ENCODE peak calls at places on chromosomes 5 and 9, in seven cellular contexts. Q, U, O, I, E, J and K are unnamed samples. For H3K36me3, the result is how much of the 10 kb centered on the place peaks cover.

GRCh38 chr5:148653840-148654781 is at the start of gene HTR4:
- DNase-seq in E (no peak), U (no peak), O (no peak), J (no peak), Q (no peak), I (peak), K (peak)

GRCh38 chr5:176383961-176384360 is 4.4 kb downstream of the NOP16 start:
- DNase-seq in I (no peak), J (no peak), O (no peak), U (no peak), Q (no peak), E (no peak), K (no peak)

GRCh38 chr5:136957428-136957827 is 541.7 kb downstream of the SPOCK1 start:
- DNase-seq in Q (no peak), E (no peak), J (no peak), O (no peak), I (no peak), U (no peak), K (no peak)

GRCh38 chr9:38362912-38363588 is 29.5 kb upstream of the ALDH1B1 start:
- DNase-seq in E (peak), I (peak), Q (no peak), O (no peak), U (peak), J (peak), K (no peak)

GRCh38 chr5:124754206-124754927 is 7.9 kb upstream of the ZNF608 start:
- DNase-seq in J (no peak), E (no peak), I (no peak), O (no peak), Q (no peak), U (no peak), K (no peak)

GRCh38 chr5:33692983-33693382 is 198.8 kb downstream of the ADAMTS12 start:
- DNase-seq in I (no peak), J (no peak), Q (no peak), E (no peak), U (peak), O (no peak), K (no peak)

GRCh38 chr9:15576350-15577050 is 23.7 kb downstream of the CCDC171 start:
- DNase-seq in J (no peak), Q (no peak), I (no peak), O (no peak), U (no peak), E (no peak), K (no peak)

GRCh38 chr9:106106396-106106795 is 412.1 kb downstream of the TMEM38B start:
- DNase-seq in E (no peak), O (no peak), J (no peak), I (no peak), U (no peak), Q (no peak), K (no peak)

GRCh38 chr9:94161673-94162072 is 77.4 kb downstream of the PTPDC1 start:
- DNase-seq in U (no peak), E (no peak), I (no peak), O (no peak), J (no peak), Q (no peak), K (no peak)

GRCh38 chr5:32029291-32029690 is 144.8 kb downstream of the GOLPH3 start:
- DNase-seq in O (no peak), J (no peak), Q (no peak), E (no peak), U (no peak), I (no peak), K (no peak)

GRCh38 chr5:56102885-56103284 is 108.1 kb upstream of the IL6ST start:
- DNase-seq in E (no peak), U (no peak), I (no peak), J (no peak), O (no peak), Q (no peak), K (no peak)

DNA sequence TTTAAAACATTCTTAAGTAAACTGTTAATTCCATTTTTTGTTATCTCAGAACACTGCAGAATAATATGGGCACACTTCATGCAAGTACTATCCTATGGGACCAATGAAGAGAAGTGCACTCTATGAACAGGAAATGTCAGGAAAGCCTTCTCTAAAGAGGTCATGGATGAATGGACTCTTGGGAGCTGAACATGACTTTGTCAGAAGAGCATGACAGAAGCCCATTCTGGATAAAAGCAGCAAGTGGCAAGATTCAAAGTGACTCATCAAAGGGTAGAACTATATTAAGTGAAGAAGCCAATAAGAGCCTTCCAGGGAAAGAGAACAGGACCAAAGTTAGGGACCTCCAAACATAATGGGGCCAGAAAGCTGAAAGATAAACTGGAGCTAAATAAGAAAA is 94.0 kb downstream of the RAPGEF6 start:
- DNase-seq in E (no peak), J (no peak), I (no peak), Q (no peak), U (no peak), O (no peak), K (no peak)
- H3K27ac ChIP-seq in E (no peak), J (no peak), I (no peak), Q (no peak), U (no peak), O (no peak), K (no peak)

GRCh38 chr9:128540630-128541355 is 11.6 kb upstream of the SPTAN1 start:
- DNase-seq in I (no peak), E (no peak), U (no peak), J (no peak), Q (no peak), O (no peak), K (no peak)
- H3K36me3 ChIP-seq in I (under half), E (half or more), U (under half), J (half or more), Q (half or more), O (half or more), K (half or more)

GRCh38 chr9:137705443-137705863 is 86.6 kb downstream of the EHMT1 start:
- DNase-seq in O (no peak), I (no peak), Q (no peak), J (no peak), U (no peak), E (no peak), K (peak)
- H3K4me3 ChIP-seq in O (no peak), I (no peak), Q (no peak), J (no peak), U (no peak), E (no peak), K (no peak)

DNA sequence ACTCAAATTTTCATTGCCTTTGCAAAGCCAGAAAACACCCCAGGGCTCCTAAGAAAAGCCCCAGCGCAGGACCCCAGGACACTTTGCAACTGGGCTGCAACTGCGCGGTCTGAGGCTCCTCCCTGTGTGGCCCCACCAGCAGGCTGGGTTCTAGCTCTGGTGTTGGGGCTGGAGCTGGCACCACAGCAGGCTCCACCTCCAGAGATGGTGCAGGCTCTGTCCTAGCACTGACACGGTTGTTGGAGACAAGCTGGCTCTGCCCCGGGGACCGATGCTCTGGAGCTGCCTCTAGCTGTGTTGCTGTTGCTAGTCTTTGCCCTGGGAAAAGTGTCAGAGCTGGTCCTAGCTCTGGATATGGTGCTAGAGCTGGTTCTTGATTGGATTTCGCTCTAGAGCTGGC is 13.6 kb downstream of the LCN10 start:
- DNase-seq in E (no peak), I (no peak), U (no peak), O (no peak), J (no peak), Q (no peak), K (no peak)
- H3K27ac ChIP-seq in E (peak), I (no peak), U (no peak), O (no peak), J (peak), Q (no peak), K (no peak)

GRCh38 chr9:131590907-131591844 is 45.9 kb downstream of the PRRT1B start:
- DNase-seq in I (peak), U (peak), Q (peak), J (no peak), O (peak), E (peak), K (peak)

GRCh38 chr9:131591845-131592208 is 46.5 kb downstream of the PRRT1B start:
- DNase-seq in I (no peak), J (no peak), U (no peak), Q (no peak), O (no peak), E (no peak), K (no peak)

GRCh38 chr9:131589993-131590392 is 44.7 kb downstream of the PRRT1B start:
- DNase-seq in Q (no peak), E (no peak), U (no peak), I (no peak), J (no peak), O (no peak), K (peak)

GRCh38 chr9:131589124-131589711 is 43.9 kb downstream of the PRRT1B start:
- DNase-seq in U (no peak), Q (no peak), E (no peak), J (no peak), O (no peak), I (no peak), K (no peak)

DNA sequence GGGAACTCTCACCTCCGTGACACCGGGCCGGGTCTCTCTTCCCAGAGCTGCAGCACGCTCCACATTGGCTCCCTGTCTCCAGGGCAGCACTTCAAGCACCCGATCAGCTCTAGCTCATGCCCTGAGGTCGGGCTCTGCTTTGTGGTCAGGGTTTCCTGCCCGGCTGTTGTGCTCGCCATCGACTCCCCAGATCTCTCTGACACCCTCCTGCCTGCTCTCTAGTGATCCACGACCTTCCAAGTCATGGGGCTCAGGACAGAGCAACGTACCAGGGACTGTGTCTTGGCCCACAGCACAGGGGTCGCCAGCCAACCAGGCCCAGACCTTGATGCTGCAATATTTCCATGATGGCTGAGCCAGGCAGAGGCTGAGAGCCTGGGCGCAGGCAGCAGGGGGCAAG is 45.1 kb downstream of the PRRT1B start:
- DNase-seq in E (no peak), I (no peak), U (no peak), O (no peak), J (no peak), Q (no peak), K (no peak)
- H3K36me3 ChIP-seq in E (half or more), I (under half), U (under half), O (half or more), J (under half), Q (half or more), K (under half)

DNA sequence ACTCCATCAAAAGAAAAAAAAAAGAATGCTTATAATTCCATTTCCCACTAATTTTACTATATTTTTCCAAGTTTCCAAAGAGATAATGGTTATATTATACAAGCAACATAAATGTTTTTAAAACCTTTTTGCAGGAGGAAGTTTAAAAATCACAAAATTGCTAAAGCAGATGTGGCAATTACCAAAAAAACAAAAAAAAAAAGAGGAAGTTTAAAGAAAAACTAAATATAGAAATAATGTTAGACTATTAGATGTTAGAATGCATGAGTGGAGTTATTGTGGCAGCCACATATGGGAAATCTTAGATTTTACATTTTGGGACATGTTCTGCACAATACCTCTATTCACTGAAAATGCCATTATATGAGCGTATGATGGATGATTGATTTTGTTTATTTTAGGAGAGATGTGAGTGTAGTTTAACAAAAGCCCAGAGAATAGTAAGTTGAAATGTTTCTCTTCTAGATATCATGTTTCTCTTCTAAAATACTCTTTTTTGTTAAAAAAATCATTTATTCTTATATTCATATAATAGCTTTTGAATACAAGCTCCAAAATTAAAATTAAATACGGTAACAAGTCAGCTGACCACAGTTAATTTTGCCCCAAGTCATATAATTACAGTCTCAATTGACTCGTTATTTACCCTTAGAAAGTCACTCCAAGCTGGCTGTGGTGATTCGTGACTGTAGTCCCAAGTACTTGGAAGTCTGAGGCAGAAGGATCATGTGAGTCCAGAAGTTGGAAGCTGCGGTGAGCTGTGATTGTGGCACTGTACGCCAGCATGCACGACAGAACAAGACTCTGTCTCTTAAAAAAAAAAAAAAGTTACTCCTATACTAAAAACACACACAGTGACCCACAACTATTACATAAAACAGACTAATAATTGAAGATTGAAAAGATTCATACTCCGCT is 31.3 kb upstream of the DTWD2 start:
- DNase-seq in Q (no peak), U (no peak), O (no peak), E (no peak), I (no peak), J (no peak), K (peak)
- H3K4me3 ChIP-seq in Q (no peak), U (no peak), O (no peak), E (no peak), I (no peak), J (no peak), K (no peak)

GRCh38 chr9:124479371-124479770 is 27.8 kb downstream of the NR5A1 start:
- DNase-seq in J (no peak), I (no peak), Q (no peak), O (no peak), E (no peak), U (no peak), K (no peak)
- H3K27ac ChIP-seq in J (no peak), I (no peak), Q (no peak), O (no peak), E (no peak), U (no peak), K (no peak)

GRCh38 chr5:55051357-55051756 is 27.3 kb downstream of the GZMK start:
- DNase-seq in U (no peak), Q (no peak), E (no peak), J (no peak), I (no peak), O (no peak), K (no peak)

GRCh38 chr5:55055183-55055582 is 31.1 kb downstream of the GZMK start:
- DNase-seq in I (no peak), Q (no peak), U (no peak), J (no peak), E (no peak), O (no peak), K (no peak)

DNA sequence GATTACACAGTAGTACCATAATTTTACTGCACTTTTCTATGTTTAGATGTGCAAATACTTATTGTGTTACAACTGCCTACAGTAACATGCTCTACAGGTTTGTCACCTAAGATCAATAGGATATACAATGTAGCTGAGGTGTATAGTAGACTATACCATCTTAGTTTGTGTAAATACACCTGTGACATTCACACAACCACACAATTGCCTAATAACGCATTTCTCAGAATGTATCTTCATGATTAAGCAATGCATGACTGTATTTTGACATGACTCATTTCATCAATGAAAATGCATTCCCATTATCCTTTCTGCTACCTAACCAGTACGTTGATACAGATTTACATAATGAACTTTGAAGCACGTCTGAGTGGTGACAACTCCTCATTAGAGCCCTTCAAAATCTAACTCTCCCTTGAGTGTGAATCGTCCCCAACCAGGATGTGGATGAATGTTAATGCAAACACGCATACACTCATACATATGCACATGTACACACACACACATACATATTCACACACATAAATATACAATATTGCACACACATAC is 28.4 kb downstream of the GZMK start:
- DNase-seq in O (no peak), Q (no peak), I (no peak), E (no peak), U (no peak), J (no peak), K (no peak)
- H3K36me3 ChIP-seq in O (under half), Q (under half), I (under half), E (under half), U (under half), J (under half), K (under half)